ENCODE peak calls at places on chromosomes 7 and 10, in four cellular contexts. One of them, this sample, is unnamed.

GRCh38 chr10:58070964-58071363 is 196.7 kb downstream of the IPMK start:
- DNase-seq in mammary epithelial cell: no peak
- DNase-seq in NCI-H1436: no peak
- DNase-seq in upper lobe of right lung: no peak
- DNase-seq in this sample: no peak

GRCh38 chr10:113283189-113283588 is 269.7 kb upstream of the HABP2 start:
- DNase-seq in mammary epithelial cell: no peak
- DNase-seq in NCI-H1436: no peak
- DNase-seq in upper lobe of right lung: no peak
- DNase-seq in this sample: no peak

GRCh38 chr7:132580277-132580676 is 4.0 kb upstream of the PLXNA4 start:
- DNase-seq in mammary epithelial cell: peak
- DNase-seq in NCI-H1436: no peak
- DNase-seq in upper lobe of right lung: no peak
- DNase-seq in this sample: no peak

GRCh38 chr10:58942724-58943123 is 233.7 kb upstream of the PHYHIPL start:
- DNase-seq in mammary epithelial cell: no peak
- DNase-seq in NCI-H1436: no peak
- DNase-seq in upper lobe of right lung: no peak
- DNase-seq in this sample: no peak

GRCh38 chr7:102264367-102264891 is 22.2 kb upstream of the SH2B2 start:
- DNase-seq in mammary epithelial cell: no peak
- DNase-seq in NCI-H1436: no peak
- DNase-seq in upper lobe of right lung: no peak
- DNase-seq in this sample: peak

GRCh38 chr10:61902448-61903183 is 1.1 kb downstream of the ARID5B start:
- DNase-seq in mammary epithelial cell: peak
- DNase-seq in NCI-H1436: peak
- DNase-seq in upper lobe of right lung: no peak
- DNase-seq in this sample: peak

GRCh38 chr7:127983804-127984332 is 47.4 kb downstream of the LRRC4 start:
- DNase-seq in mammary epithelial cell: peak
- DNase-seq in NCI-H1436: no peak
- DNase-seq in upper lobe of right lung: no peak
- DNase-seq in this sample: peak

GRCh38 chr7:4794591-4795350 is 19.3 kb downstream of the AP5Z1 start:
- DNase-seq in mammary epithelial cell: no peak
- DNase-seq in NCI-H1436: no peak
- DNase-seq in upper lobe of right lung: no peak
- DNase-seq in this sample: no peak

GRCh38 chr10:110671788-110672579 is 27.8 kb downstream of the RBM20 start:
- DNase-seq in mammary epithelial cell: peak
- DNase-seq in NCI-H1436: peak
- DNase-seq in upper lobe of right lung: peak
- DNase-seq in this sample: peak

GRCh38 chr10:110610308-110610774 is 33.8 kb upstream of the RBM20 start:
- DNase-seq in mammary epithelial cell: peak
- DNase-seq in NCI-H1436: peak
- DNase-seq in upper lobe of right lung: no peak
- DNase-seq in this sample: peak

GRCh38 chr7:50854831-50855230 is 72.1 kb upstream of the GRB10 start:
- DNase-seq in mammary epithelial cell: no peak
- DNase-seq in NCI-H1436: no peak
- DNase-seq in upper lobe of right lung: no peak
- DNase-seq in this sample: no peak

GRCh38 chr7:50022451-50022850 is 70.6 kb downstream of the ZPBP start:
- DNase-seq in mammary epithelial cell: no peak
- DNase-seq in NCI-H1436: no peak
- DNase-seq in upper lobe of right lung: no peak
- DNase-seq in this sample: no peak

GRCh38 chr10:75422913-75423312 is 8.5 kb upstream of the LRMDA start:
- DNase-seq in mammary epithelial cell: no peak
- DNase-seq in NCI-H1436: no peak
- DNase-seq in upper lobe of right lung: no peak
- DNase-seq in this sample: no peak